ENCODE peak calls at places on chromosomes 5 and 9, in ten cellular contexts. W is T-helper 17 cell; H is lower lobe of right lung; Q is dorsolateral prefrontal cortex; B is thoracic aorta; D is stimulated activated CD4-positive, alpha-beta T cell treated with anti-CD3 and anti-CD28 coated beads, TNF-alpha, amount 100 ng/mL, for 1 hour; Y is activated CD4-positive, alpha-beta memory T cell treated with anti-CD3 and anti-CD28 coated beads for 36 hours; V is NCI-H2029 treated with DMSO at 0.1 percent for 48 hours; R is activated CD4-positive, CD25-positive, alpha-beta regulatory T cell treated with anti-CD3 and anti-CD28 coated beads, Interleukin-2, amount 50 U/mL, for 72 hours; P is HT1080. K is an unnamed sample.

GRCh38 chr9:72134801-72135200 is 14.4 kb upstream of the GDA start:
- DNase-seq in R (no peak), P (no peak), Q (no peak), H (no peak), B (no peak), Y (no peak), W (no peak), D (no peak), V (no peak), K (no peak)

GRCh38 chr9:13173553-13173952 is 105.9 kb downstream of the MPDZ start:
- DNase-seq in Y (no peak), R (no peak), B (no peak), W (no peak), P (no peak), V (no peak), D (no peak), Q (no peak), H (no peak), K (no peak)

GRCh38 chr5:10454591-10455272 is 13.1 kb downstream of the ROPN1L start:
- DNase-seq in Q (no peak), V (no peak), H (no peak), B (no peak), Y (no peak), D (no peak), W (no peak), R (no peak), P (peak), K (no peak)

GRCh38 chr5:168365581-168366081 is 74.2 kb downstream of the WWC1 start:
- DNase-seq in Q (peak), R (no peak), H (peak), Y (no peak), D (no peak), W (no peak), P (no peak), B (no peak), V (no peak), K (no peak)

GRCh38 chr5:9545959-9546851 is at the start of gene SEMA5A:
- DNase-seq in R (no peak), Y (peak), W (peak), Q (peak), H (peak), V (no peak), P (peak), D (no peak), B (no peak), K (peak)

GRCh38 chr9:105158898-105159297 is 85.6 kb upstream of the SLC44A1 start:
- DNase-seq in V (no peak), P (no peak), R (no peak), W (no peak), Q (no peak), B (no peak), Y (no peak), D (no peak), H (no peak), K (no peak)

GRCh38 chr5:169202969-169203368 is 98.0 kb downstream of the SLIT3 start:
- DNase-seq in D (no peak), B (no peak), Q (no peak), R (no peak), W (no peak), V (no peak), H (no peak), Y (no peak), P (no peak), K (no peak)

GRCh38 chr5:34043099-34043876 is at the start of gene C1QTNF3:
- DNase-seq in V (no peak), Y (no peak), H (no peak), R (no peak), P (no peak), D (no peak), W (no peak), Q (peak), B (no peak), K (no peak)

GRCh38 chr9:71765693-71766092 is 2.6 kb downstream of the CEMIP2 start:
- DNase-seq in V (no peak), W (no peak), R (no peak), D (no peak), H (no peak), B (no peak), Y (peak), P (no peak), Q (no peak), K (no peak)

GRCh38 chr5:177542816-177543472 is 11.4 kb downstream of the FAM193B start:
- DNase-seq in W (no peak), Q (no peak), V (no peak), H (no peak), B (no peak), R (no peak), P (no peak), Y (no peak), D (no peak), K (no peak)

GRCh38 chr9:6142816-6143454 is 72.7 kb upstream of the IL33 start:
- DNase-seq in P (no peak), V (no peak), D (no peak), W (no peak), Y (no peak), H (no peak), Q (no peak), B (no peak), R (no peak), K (no peak)

GRCh38 chr5:90606539-90606938 is 47.9 kb downstream of the ADGRV1 start:
- DNase-seq in R (no peak), H (no peak), D (no peak), P (no peak), Y (no peak), B (no peak), W (no peak), Q (no peak), V (no peak), K (peak)

GRCh38 chr5:85533324-85533723 is 1084.4 kb upstream of the COX7C start:
- DNase-seq in B (no peak), D (no peak), P (no peak), Q (no peak), W (no peak), V (no peak), R (no peak), H (no peak), Y (no peak), K (no peak)

GRCh38 chr5:122500245-122501086 is 188.4 kb downstream of the SNCAIP start:
- DNase-seq in Q (peak), R (no peak), B (no peak), V (no peak), P (peak), W (no peak), H (no peak), Y (peak), D (no peak), K (peak)

GRCh38 chr9:130421802-130422276 is 22.9 kb upstream of the ASS1 start:
- DNase-seq in Y (no peak), V (no peak), D (no peak), R (no peak), H (no peak), P (peak), B (no peak), Q (peak), W (no peak), K (peak)